ENCODE peak calls at places on chromosomes 1 and 21, in four cellular contexts. J is MM.1S, D is endodermal cell, E is heart right ventricle. O is an unnamed sample. For H3K27me3, the result is how much of the 10 kb centered on the place peaks cover.

GRCh38 chr1:70819785-70820184 is 227.8 kb downstream of the PTGER3 start:
- DNase-seq in J (no peak), D (no peak), E (no peak), O (no peak)

GRCh38 chr1:41668967-41669366 is 184.5 kb upstream of the EDN2 start:
- DNase-seq in J (no peak), D (no peak), E (no peak), O (no peak)

GRCh38 chr1:110213143-110213540 is 3.0 kb downstream of the KCNC4 start:
- DNase-seq in J (no peak), D (no peak), E (no peak), O (no peak)

GRCh38 chr1:7248828-7249227 is 463.6 kb downstream of the CAMTA1 start:
- DNase-seq in J (no peak), D (peak), E (no peak), O (no peak)

GRCh38 chr1:66000033-66000637 is 207.4 kb downstream of the PDE4B start:
- DNase-seq in J (no peak), D (no peak), E (no peak), O (no peak)

GRCh38 chr1:26276432-26276838 is 3.5 kb upstream of the SH3BGRL3 start:
- DNase-seq in J (no peak), D (no peak), E (no peak), O (no peak)

GRCh38 chr1:80836505-80836904 is 964.2 kb upstream of the ADGRL2 start:
- DNase-seq in J (no peak), D (no peak), E (no peak), O (no peak)

GRCh38 chr1:44784094-44785026 is 3.6 kb downstream of the BEST4 start:
- DNase-seq in J (no peak), D (peak), E (no peak), O (no peak)

GRCh38 chr1:151282883-151283725 is 1.0 kb downstream of the ZNF687 start:
- DNase-seq in J (peak), D (peak), E (no peak), O (peak)

GRCh38 chr1:76802094-76802493 is 65.2 kb upstream of the ST6GALNAC5 start:
- DNase-seq in J (no peak), D (no peak), E (no peak), O (no peak)

GRCh38 chr1:27980216-27980820 is 20.5 kb downstream of the XKR8 start:
- DNase-seq in J (no peak), D (no peak), E (no peak), O (no peak)

GRCh38 chr1:195899762-195900352 is 708.4 kb downstream of the KCNT2 start:
- DNase-seq in J (no peak), D (no peak), E (no peak), O (no peak)

GRCh38 chr1:166036092-166036491 is 130.7 kb downstream of the FAM78B start:
- DNase-seq in J (no peak), D (peak), E (no peak), O (no peak)

GRCh38 chr1:8463144-8463927 is 145.4 kb downstream of the SLC45A1 start:
- DNase-seq in J (no peak), D (peak), E (no peak), O (peak)

GRCh38 chr1:69524010-69524409 is 43.7 kb upstream of the LRRC7 start:
- DNase-seq in J (no peak), D (no peak), E (no peak), O (no peak)

GRCh38 chr1:151238467-151238739 is 16.1 kb upstream of the PSMD4 start:
- DNase-seq in J (no peak), D (no peak), E (no peak), O (no peak)

GRCh38 chr1:211925016-211925415 is 94.5 kb upstream of the LPGAT1 start:
- DNase-seq in J (peak), D (peak), E (no peak), O (no peak)

GRCh38 chr1:60132985-60133673 is 59.6 kb upstream of the C1orf87 start:
- DNase-seq in J (peak), D (no peak), E (no peak), O (peak)

GRCh38 chr1:203346060-203346754 is 4.7 kb downstream of the FMOD start:
- DNase-seq in J (no peak), D (peak), E (no peak), O (no peak)

GRCh38 chr1:34844252-34844634 is 15.3 kb downstream of the SMIM12 start:
- DNase-seq in J (no peak), D (peak), E (no peak), O (peak)

GRCh38 chr21:41507521-41508414 is at the start of gene TMPRSS2:
- DNase-seq in J (no peak), D (peak), E (no peak), O (no peak)

GRCh38 chr1:183807549-183808168 is 2.7 kb downstream of the RGL1 start:
- DNase-seq in J (peak), D (no peak), E (no peak), O (peak)

GRCh38 chr1:84834419-84835064 is 58.5 kb downstream of the LPAR3 start:
- DNase-seq in J (no peak), D (no peak), E (no peak), O (no peak)

GRCh38 chr1:204267191-204267601 is 53.4 kb upstream of the GOLT1A start:
- DNase-seq in J (no peak), D (no peak), E (no peak), O (no peak)

GRCh38 chr1:24301395-24302175 is 17.6 kb upstream of the GRHL3 start:
- DNase-seq in J (no peak), D (no peak), E (no peak), O (no peak)

GRCh38 chr21:28627691-28628090 is 365.0 kb downstream of the LTN1 start:
- DNase-seq in J (no peak), D (no peak), E (no peak), O (no peak)

GRCh38 chr1:193325042-193325441 is 138.6 kb upstream of the B3GALT2 start:
- DNase-seq in J (no peak), D (no peak), E (no peak), O (no peak)

GRCh38 chr1:222974496-222974895 is 159.7 kb downstream of the DISP1 start:
- DNase-seq in J (peak), D (no peak), E (no peak), O (no peak)

GRCh38 chr1:1205769-1206375 is 520 bp downstream of the TNFRSF18 start:
- DNase-seq in J (no peak), D (no peak), E (peak), O (no peak)
- H3K27me3 ChIP-seq in J (half or more), D (under half), E (half or more), O (under half)

GRCh38 chr1:64150729-64151128 is 52.7 kb upstream of the UBE2U start:
- DNase-seq in J (peak), D (no peak), E (no peak), O (no peak)

GRCh38 chr1:64150266-64150665 is 53.2 kb upstream of the UBE2U start:
- DNase-seq in J (peak), D (no peak), E (no peak), O (no peak)

GRCh38 chr1:64155285-64155684 is 48.1 kb upstream of the UBE2U start:
- DNase-seq in J (no peak), D (no peak), E (no peak), O (no peak)
- H3K27ac ChIP-seq in J (no peak), D (peak), E (no peak), O (no peak)

GRCh38 chr1:156894001-156894400 is 483 bp downstream of the PEAR1 start:
- DNase-seq in J (no peak), D (no peak), E (no peak), O (no peak)

GRCh38 chr1:156893048-156893953 is at the start of gene PEAR1:
- DNase-seq in J (no peak), D (peak), E (peak), O (peak)

GRCh38 chr1:156895408-156895874 is 1.9 kb downstream of the PEAR1 start:
- DNase-seq in J (no peak), D (no peak), E (no peak), O (no peak)

GRCh38 chr1:156895927-156896326 is 2.4 kb downstream of the PEAR1 start:
- DNase-seq in J (no peak), D (no peak), E (no peak), O (no peak)

GRCh38 chr1:156894711-156895407 is 1.3 kb downstream of the PEAR1 start:
- DNase-seq in J (no peak), D (no peak), E (peak), O (peak)
- H3K4me3 ChIP-seq in J (no peak), D (no peak), E (peak), O (peak)

DNA sequence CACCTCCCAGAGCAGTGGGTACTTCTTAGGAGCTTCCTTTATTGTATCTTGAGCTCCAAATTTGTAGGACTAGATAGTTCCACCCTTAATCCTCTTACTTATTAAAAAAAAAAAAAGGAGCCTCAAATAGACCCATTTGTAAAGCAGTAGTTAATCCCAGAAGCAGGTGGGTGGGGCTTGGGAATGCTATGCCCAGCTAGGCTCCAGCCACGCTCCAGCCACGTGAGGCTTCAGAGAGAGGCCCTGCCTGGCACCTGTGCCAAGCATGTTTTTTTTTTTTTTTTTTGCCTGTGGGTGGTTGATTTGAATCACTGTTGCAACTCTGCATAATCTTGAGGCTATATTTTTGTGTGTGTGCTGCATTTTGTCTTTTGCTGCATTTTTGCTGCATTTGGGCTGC is 7.0 kb downstream of the CACNA1E start:
- DNase-seq in J (no peak), D (no peak), E (no peak), O (no peak)
- H3K27me3 ChIP-seq in J (under half), D (half or more), E (half or more), O (under half)

GRCh38 chr1:177784394-177784793 is 185.5 kb downstream of the SEC16B start:
- DNase-seq in J (no peak), D (no peak), E (no peak), O (no peak)

GRCh38 chr1:177783052-177783451 is 186.8 kb downstream of the SEC16B start:
- DNase-seq in J (no peak), D (peak), E (no peak), O (no peak)

GRCh38 chr1:177780096-177780700 is 189.7 kb downstream of the SEC16B start:
- DNase-seq in J (peak), D (peak), E (no peak), O (no peak)

GRCh38 chr1:177779325-177779965 is 190.4 kb downstream of the SEC16B start:
- DNase-seq in J (no peak), D (peak), E (no peak), O (no peak)
- H3K27ac ChIP-seq in J (no peak), D (no peak), E (no peak), O (no peak)

GRCh38 chr1:21510885-21511578 is 1.8 kb downstream of the ALPL start:
- DNase-seq in J (no peak), D (no peak), E (no peak), O (no peak)
- H3K4me3 ChIP-seq in J (no peak), D (peak), E (no peak), O (no peak)

GRCh38 chr1:3242408-3243270 is 173.6 kb downstream of the PRDM16 start:
- DNase-seq in J (no peak), D (no peak), E (no peak), O (no peak)
- H3K27me3 ChIP-seq in J (half or more), D (under half), E (under half), O (under half)

GRCh38 chr1:172778461-172779455 is 119.9 kb downstream of the FASLG start:
- DNase-seq in J (peak), D (no peak), E (no peak), O (no peak)
- H3K27ac ChIP-seq in J (no peak), D (no peak), E (no peak), O (no peak)

DNA sequence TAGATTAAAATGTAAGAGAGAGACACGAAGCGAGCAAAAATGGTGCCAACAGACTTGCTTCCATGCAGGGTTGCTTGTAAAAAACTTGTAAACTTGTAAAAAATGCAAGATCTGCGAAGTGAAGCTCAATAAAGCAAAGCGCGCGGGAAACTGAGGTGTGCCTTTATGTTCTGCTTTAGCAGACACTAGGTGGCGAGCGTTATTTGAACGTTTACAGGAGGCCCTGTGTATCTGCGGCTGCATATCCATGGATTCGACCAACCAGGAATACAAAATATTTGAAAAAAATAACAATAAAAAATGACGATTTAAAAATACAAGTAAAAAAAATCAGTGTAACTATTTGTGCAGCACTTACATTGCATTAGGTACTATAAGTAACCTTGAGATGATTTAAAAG is 1.5 kb downstream of the UBE2G2 start:
- DNase-seq in J (no peak), D (peak), E (no peak), O (no peak)
- H3K4me3 ChIP-seq in J (peak), D (peak), E (peak), O (no peak)

O was measured in tibial artery.